ENCODE peak calls at places on chromosomes 1 and 21, in five cellular contexts. F is GM23248, D is IMR-90, I is upper lobe of right lung, G is pancreas. M is an unnamed sample.

GRCh38 chr1:234707641-234708040 is 97.7 kb upstream of the IRF2BP2 start:
- DNase-seq in G (no peak), I (no peak), D (peak; percentile 67), F (peak; percentile 46), M (no peak)

GRCh38 chr1:181149326-181150000 is 61.0 kb downstream of the IER5 start:
- DNase-seq in G (no peak), D (no peak), F (no peak), I (no peak), M (no peak)

GRCh38 chr1:184574588-184574987 is 180.1 kb downstream of the EDEM3 start:
- DNase-seq in I (no peak), D (no peak), G (no peak), F (no peak), M (no peak)

GRCh38 chr1:234862944-234863515 is 253.1 kb upstream of the IRF2BP2 start:
- DNase-seq in F (peak; percentile 81), D (peak; percentile 68), G (no peak), I (no peak), M (peak; percentile 75)

GRCh38 chr1:198492872-198493271 is 47.6 kb downstream of the ATP6V1G3 start:
- DNase-seq in I (no peak), F (peak; percentile 92), G (no peak), D (peak; percentile 91), M (peak; percentile 64)

GRCh38 chr1:67201891-67202290 is 35.6 kb downstream of the IL23R start:
- DNase-seq in I (no peak), D (no peak), F (peak; percentile 30), G (no peak), M (no peak)

GRCh38 chr1:5415621-5416020 is 576.6 kb downstream of the NPHP4 start:
- DNase-seq in D (no peak), G (no peak), F (no peak), I (no peak), M (no peak)

GRCh38 chr1:24417681-24418080 is 2.1 kb downstream of the NIPAL3 start:
- DNase-seq in F (peak; percentile 72), G (no peak), D (peak; percentile 65), I (no peak), M (peak; percentile 87)

GRCh38 chr1:91732991-91733390 is 153.0 kb downstream of the TGFBR3 start:
- DNase-seq in G (no peak), F (no peak), D (no peak), I (no peak), M (no peak)

GRCh38 chr1:6831368-6831767 is 46.1 kb downstream of the CAMTA1 start:
- DNase-seq in F (peak; percentile 13), D (no peak), G (no peak), I (no peak), M (no peak)

GRCh38 chr1:157274698-157275534 is 136.7 kb upstream of the ETV3 start:
- DNase-seq in F (peak; percentile 61), I (no peak), D (peak; percentile 56), G (no peak), M (peak; percentile 85)

GRCh38 chr1:221166559-221167318 is 287.5 kb downstream of the HLX start:
- DNase-seq in D (no peak), I (no peak), G (no peak), F (no peak), M (no peak)

GRCh38 chr21:31518580-31518979 is 140.9 kb upstream of the SOD1 start:
- DNase-seq in G (no peak), D (no peak), I (no peak), F (no peak), M (no peak)

GRCh38 chr1:226711976-226712778 is 26.9 kb downstream of the ITPKB start:
- DNase-seq in F (no peak), G (no peak), D (no peak), I (no peak), M (no peak)

GRCh38 chr1:113456967-113457366 is 66.7 kb downstream of the MAGI3 start:
- DNase-seq in D (peak; percentile 98), I (no peak), G (no peak), F (peak; percentile 96), M (peak; percentile 94)

GRCh38 chr21:32887026-32887425 is 115.5 kb upstream of the PAXBP1 start:
- DNase-seq in I (no peak), D (no peak), F (no peak), G (no peak), M (no peak)
- H3K27ac ChIP-seq in I (no peak overlapping the region), D (no peak overlapping the region), F (no peak overlapping the region), G (no peak overlapping the region), M (no peak overlapping the region)

GRCh38 chr21:36190736-36191135 is 34.1 kb downstream of the DOP1B start:
- DNase-seq in G (no peak), D (no peak), I (no peak), F (no peak), M (no peak)

GRCh38 chr21:36188937-36189336 is 32.3 kb downstream of the DOP1B start:
- DNase-seq in F (no peak), I (no peak), G (no peak), D (no peak), M (no peak)

GRCh38 chr21:36185498-36185897 is 28.9 kb downstream of the DOP1B start:
- DNase-seq in G (no peak), F (no peak), I (no peak), D (no peak), M (no peak)

GRCh38 chr21:36186506-36187399 is 30.1 kb downstream of the DOP1B start:
- DNase-seq in G (no peak), D (no peak), F (no peak), I (no peak), M (no peak)

DNA sequence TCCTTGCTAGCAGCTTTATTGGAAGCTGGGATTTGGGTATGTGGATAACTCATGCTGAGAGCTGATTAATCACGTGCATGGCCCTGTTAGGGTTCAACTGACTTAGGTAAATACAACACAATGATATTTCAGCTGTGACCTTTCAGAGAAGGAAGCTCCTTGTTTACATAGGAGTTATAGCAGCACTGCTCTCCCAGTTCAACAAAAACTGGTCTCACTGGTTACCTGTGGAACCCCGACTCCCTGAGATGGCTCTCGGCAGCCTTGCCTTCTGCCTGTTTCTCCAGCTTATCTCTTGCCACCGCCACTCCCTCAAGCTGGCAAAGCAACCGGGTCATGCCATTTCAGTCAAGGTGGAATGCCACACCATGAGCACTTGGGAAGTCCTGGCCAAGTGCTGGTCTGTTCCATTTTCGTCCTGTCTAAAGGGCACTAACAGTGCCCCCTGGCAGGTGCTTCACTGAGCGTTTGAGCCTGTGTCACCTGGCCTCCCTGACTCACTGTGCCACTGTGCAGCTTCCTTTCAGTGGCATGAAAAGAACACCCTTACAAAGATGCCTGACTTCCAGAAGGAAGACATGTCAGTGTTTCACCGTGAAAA is 31.6 kb downstream of the DOP1B start:
- DNase-seq in D (no peak), I (peak; percentile 68), G (peak; percentile 60), F (no peak), M (no peak)
- H3K4me3 ChIP-seq in D (no peak overlapping the region), I (no peak overlapping the region), G (no peak overlapping the region), F (no peak overlapping the region), M (no peak overlapping the region)

GRCh38 chr1:89670168-89670567 is 37.2 kb downstream of the LRRC8C start:
- DNase-seq in F (peak; percentile 82), D (no peak), I (no peak), G (no peak), M (no peak)
- H3K4me1 ChIP-seq in F (peaks cover 22% of the 10 kb centered on the region), D (peaks cover under 1% of the 10 kb centered on the region), I (peaks cover 10% of the 10 kb centered on the region), G (no peaks in the 10 kb centered on the region), M (peaks cover 22% of the 10 kb centered on the region)

DNA sequence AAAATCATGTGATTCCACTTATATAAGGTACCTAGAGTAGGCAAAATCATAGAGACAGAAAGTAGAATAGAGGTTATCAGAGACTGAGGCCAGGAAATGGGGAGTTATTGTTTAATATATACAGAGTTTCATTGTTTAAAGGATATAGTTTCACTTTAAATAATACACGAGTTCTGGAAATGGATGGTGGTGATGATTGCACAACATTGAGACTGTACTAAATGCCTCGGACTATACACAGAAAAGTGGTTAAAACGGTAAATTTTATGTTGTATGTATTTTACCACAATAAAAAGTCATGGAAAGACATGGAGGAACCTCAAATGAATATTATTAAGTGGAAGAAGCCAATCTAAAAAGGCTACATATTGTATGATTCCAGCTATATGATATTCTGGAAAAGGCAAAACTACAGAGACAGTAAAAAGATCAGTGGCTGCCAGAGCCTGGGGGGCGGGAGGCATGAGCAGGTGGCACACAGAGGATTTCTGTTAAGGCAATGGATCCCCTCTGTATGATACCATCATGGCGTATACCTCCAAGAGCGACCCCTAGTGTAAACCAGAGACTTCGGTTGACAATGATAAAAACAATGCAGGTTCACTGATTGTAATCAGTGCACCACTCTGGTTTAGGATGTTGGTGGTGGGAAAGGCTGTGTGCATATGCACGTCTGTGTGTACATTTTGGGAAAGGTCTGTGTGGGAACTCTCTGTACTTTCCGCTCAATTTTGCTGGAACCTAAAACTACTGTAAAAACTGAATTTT is 7.5 kb downstream of the C1orf198 start:
- DNase-seq in D (no peak), I (no peak), F (no peak), G (no peak), M (no peak)
- H3K27ac ChIP-seq in D (no peak overlapping the region), I (no peak overlapping the region), F (no peak overlapping the region), G (no peak overlapping the region), M (no peak overlapping the region)

M was measured in SJSA1.